ENCODE peak calls at places on chromosomes 16 and 17, in six cellular contexts. Q, P, N, Y, D and F are unnamed samples.

GRCh38 chr17:72102366-72102765 is 18.5 kb upstream of the SOX9 start:
- DNase-seq in Q (no peak), P (no peak), N (no peak), Y (no peak), D (no peak), F (no peak)

GRCh38 chr16:89335803-89336485 is 118.4 kb downstream of the ZNF778 start:
- DNase-seq in Q (no peak), P (no peak), N (no peak), Y (no peak), D (no peak), F (no peak)

GRCh38 chr17:66443601-66444000 is 141.2 kb downstream of the PRKCA start:
- DNase-seq in Q (no peak), P (no peak), N (no peak), Y (no peak), D (no peak), F (no peak)

GRCh38 chr16:88826070-88826840 is 14.5 kb upstream of the APRT start:
- DNase-seq in Q (no peak), P (no peak), N (no peak), Y (no peak), D (no peak), F (no peak)

GRCh38 chr17:49020609-49021008 is 23.4 kb downstream of the IGF2BP1 start:
- DNase-seq in Q (no peak), P (no peak), N (no peak), Y (no peak), D (no peak), F (no peak)

GRCh38 chr17:81429353-81429774 is 34.1 kb downstream of the BAHCC1 start:
- DNase-seq in Q (peak), P (peak), N (peak), Y (no peak), D (peak), F (no peak)

GRCh38 chr17:78391843-78392242 is 13.4 kb downstream of the PGS1 start:
- DNase-seq in Q (peak), P (no peak), N (no peak), Y (no peak), D (no peak), F (no peak)

GRCh38 chr16:68447721-68448359 is 468 bp downstream of the SMPD3 start:
- DNase-seq in Q (no peak), P (no peak), N (no peak), Y (no peak), D (no peak), F (no peak)

GRCh38 chr17:48497103-48497502 is 33.7 kb downstream of the HOXB1 start:
- DNase-seq in Q (peak), P (no peak), N (no peak), Y (no peak), D (no peak), F (no peak)

GRCh38 chr16:726438-727290 is at the start of the genes CCDC78 and HAGHL:
- DNase-seq in Q (no peak), P (peak), N (peak), Y (no peak), D (no peak), F (no peak)

GRCh38 chr16:30766206-30766921 is 4.2 kb downstream of the RNF40 start:
- DNase-seq in Q (no peak), P (no peak), N (no peak), Y (no peak), D (no peak), F (no peak)

DNA sequence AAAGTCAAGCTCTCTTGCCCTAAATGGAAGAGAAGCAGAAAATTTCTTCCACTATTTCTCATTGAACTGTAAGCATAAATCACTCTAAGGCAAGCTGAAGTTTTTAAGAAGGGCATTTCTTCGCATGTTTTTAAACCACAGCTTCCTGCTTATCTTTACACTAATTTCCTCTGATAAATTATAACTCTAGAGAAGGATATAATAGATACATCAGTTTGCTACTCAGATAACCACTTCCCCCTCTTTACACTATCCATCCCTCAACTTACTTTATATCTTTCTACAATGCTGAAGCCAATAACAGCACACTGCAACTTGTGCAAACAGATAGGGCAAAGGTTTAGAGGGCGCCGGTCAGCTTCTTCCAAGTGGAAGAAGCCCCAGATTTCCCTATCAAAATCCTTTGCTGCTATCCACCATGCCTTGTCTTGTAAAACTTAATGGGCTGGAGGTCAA is 49.8 kb upstream of the LRRC37A3 start:
- DNase-seq in Q (no peak), P (no peak), N (no peak), Y (no peak), D (no peak), F (no peak)
- H3K4me3 ChIP-seq in Q (no peak), P (no peak), N (no peak), Y (no peak), D (no peak), F (no peak)

DNA sequence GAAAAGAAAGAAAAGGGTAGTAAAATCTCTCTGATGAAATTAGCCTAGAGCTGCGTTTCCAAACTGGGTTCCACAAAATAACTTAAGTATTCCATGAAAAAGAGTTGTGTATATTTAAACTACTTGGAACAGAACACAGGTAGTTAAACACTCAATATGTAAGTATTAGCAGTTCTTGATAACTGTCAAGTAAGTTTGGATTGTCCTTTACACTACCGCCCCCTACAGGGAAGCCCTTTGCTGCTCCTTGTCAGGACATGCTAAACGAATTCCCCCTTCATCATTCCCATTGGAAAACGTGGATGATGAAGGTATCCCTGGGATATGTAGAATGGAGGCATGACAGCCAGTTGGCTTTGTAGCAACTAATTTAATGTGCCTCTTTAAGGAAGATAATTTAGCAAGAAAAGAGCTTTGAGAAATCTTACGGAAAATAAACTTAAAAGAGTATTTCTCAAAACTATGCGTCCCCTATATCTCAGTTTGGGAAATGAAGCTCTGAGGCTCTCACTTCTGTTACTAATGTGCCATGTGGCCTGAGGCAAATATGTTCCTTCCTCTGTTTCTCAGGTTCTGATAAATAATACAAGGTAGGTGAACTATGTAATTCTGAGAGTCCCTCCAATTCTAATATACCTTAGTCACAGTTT is 18.8 kb downstream of the NCBP3 start:
- DNase-seq in Q (peak), P (no peak), N (no peak), Y (peak), D (peak), F (no peak)
- TF ChIP-seq CTCF in Q (peak), P (peak), N (peak), Y (peak), D (peak), F (peak)

GRCh38 chr17:62565817-62566216 is 61.7 kb upstream of the MRC2 start:
- DNase-seq in Q (peak), P (no peak), N (no peak), Y (peak), D (no peak), F (no peak)
- H3K4me3 ChIP-seq in Q (no peak), P (no peak), N (no peak), Y (no peak), D (no peak), F (no peak)

DNA sequence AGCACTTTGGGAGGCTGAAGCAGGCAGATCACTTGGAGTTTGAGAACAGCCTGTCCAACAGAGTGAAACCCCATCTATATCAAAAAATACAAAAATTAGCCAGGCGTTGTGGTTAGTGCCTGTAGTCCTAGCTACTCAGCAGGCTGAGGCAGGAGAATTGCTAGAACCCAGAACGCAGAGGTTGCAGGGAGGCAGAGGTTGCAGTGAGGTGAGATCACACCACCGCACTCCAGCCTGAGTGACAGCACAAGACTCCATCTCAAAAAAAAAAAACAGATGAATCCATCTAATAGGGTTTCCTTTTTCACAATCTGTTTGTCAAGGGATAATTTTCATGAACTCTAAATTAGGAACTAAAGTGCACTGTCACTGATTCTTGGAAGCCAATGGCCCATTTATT is 99.0 kb downstream of the PARN start:
- DNase-seq in Q (no peak), P (no peak), N (no peak), Y (no peak), D (no peak), F (no peak)
- TF ChIP-seq CTCF in Q (no peak), P (no peak), N (no peak), Y (no peak), D (no peak), F (no peak)

GRCh38 chr16:9072806-9073341 is 18.6 kb upstream of the HAPSTR1 start:
- DNase-seq in Q (peak), P (no peak), N (no peak), Y (peak), D (no peak), F (no peak)
- H3K4me3 ChIP-seq in Q (no peak), P (no peak), N (no peak), Y (no peak), D (no peak), F (no peak)

DNA sequence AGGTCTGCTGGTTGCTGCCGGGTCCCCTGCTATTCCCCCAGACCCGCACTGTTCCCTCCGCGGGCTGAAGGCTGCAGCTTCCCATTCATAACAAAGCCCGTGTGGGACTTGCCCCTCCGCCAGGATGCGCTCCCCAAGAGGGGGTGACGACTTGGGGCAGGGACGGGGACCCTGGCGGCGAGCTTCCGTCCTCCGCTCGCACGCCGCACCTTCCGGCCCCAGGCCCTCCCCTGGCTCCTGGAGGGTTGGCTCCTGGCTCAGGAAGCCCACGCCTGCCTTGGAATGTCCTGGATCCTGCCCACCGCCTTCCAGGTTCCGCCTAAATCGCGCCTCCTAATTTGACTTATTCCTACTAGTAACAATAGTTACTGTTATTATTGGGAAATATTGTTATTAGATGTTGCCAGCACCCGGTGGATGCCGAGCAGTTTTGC is 1.1 kb upstream of the TFAP4 start:
- DNase-seq in Q (peak), P (peak), N (peak), Y (no peak), D (peak), F (no peak)
- TF ChIP-seq CTCF in Q (peak), P (peak), N (peak), Y (peak), D (peak), F (peak)

GRCh38 chr17:31390748-31391495 is 553 bp upstream of the RAB11FIP4 start:
- DNase-seq in Q (no peak), P (no peak), N (no peak), Y (no peak), D (no peak), F (no peak)
- H3K4me3 ChIP-seq in Q (no peak), P (peak), N (peak), Y (no peak), D (peak), F (no peak)

GRCh38 chr16:4409081-4409932 is 7.1 kb downstream of the CORO7 start:
- DNase-seq in Q (no peak), P (no peak), N (no peak), Y (no peak), D (no peak), F (no peak)
- TF ChIP-seq CTCF in Q (no peak), P (no peak), N (peak), Y (peak), D (no peak), F (no peak)

GRCh38 chr17:8152112-8152775 is at the start of gene PER1:
- DNase-seq in Q (peak), P (peak), N (peak), Y (no peak), D (peak), F (peak)
- H3K4me3 ChIP-seq in Q (peak), P (peak), N (peak), Y (peak), D (peak), F (peak)

GRCh38 chr17:63954402-63955063 is 18.2 kb downstream of the SCN4A start:
- DNase-seq in Q (no peak), P (no peak), N (no peak), Y (no peak), D (no peak), F (no peak)
- TF ChIP-seq CTCF in Q (no peak), P (no peak), N (no peak), Y (no peak), D (no peak), F (no peak)